ENCODE peak calls at places on chromosomes 11 and 22, in seven cellular contexts. T, K, A, F, U, Z and G are unnamed samples.

GRCh38 chr22:26740253-26740652 is 82.9 kb downstream of the MIAT start:
- DNase-seq in A (no peak), F (no peak), T (no peak), K (no peak), Z (no peak), U (no peak), G (no peak)

GRCh38 chr22:45318558-45319318 is 9.0 kb downstream of the FAM118A start:
- DNase-seq in U (no peak), K (peak; percentile 69), F (no peak), A (no peak), Z (no peak), T (peak; percentile 70), G (no peak)

GRCh38 chr11:76670475-76671235 is at the start of gene LRRC32:
- DNase-seq in F (peak; percentile 75), U (peak; percentile 74), Z (no peak), K (peak; percentile 11), T (no peak), A (no peak), G (no peak)

GRCh38 chr11:27274854-27275395 is 88.1 kb downstream of the CCDC34 start:
- DNase-seq in T (no peak), Z (no peak), F (no peak), A (no peak), U (no peak), K (no peak), G (no peak)

GRCh38 chr11:18490319-18490718 is 34.7 kb downstream of the LDHAL6A start:
- DNase-seq in A (no peak), Z (no peak), T (peak; percentile 2), F (no peak), U (no peak), K (peak; percentile 13), G (peak; percentile 14)

GRCh38 chr11:64583296-64584262 is 7.4 kb upstream of the SLC22A12 start:
- DNase-seq in F (no peak), K (peak; percentile 15), T (no peak), A (no peak), Z (no peak), U (no peak), G (no peak)

GRCh38 chr22:36151006-36151595 is 9.5 kb downstream of the APOL3 start:
- DNase-seq in F (no peak), T (no peak), Z (no peak), U (no peak), K (no peak), A (no peak), G (no peak)

GRCh38 chr11:96390403-96390830 is 604 bp downstream of the JRKL start:
- DNase-seq in U (no peak), Z (no peak), T (peak; percentile 30), K (peak; percentile 39), F (no peak), A (no peak), G (no peak)

GRCh38 chr11:107592256-107592655 is 1.3 kb downstream of the ELMOD1 start:
- DNase-seq in T (no peak), U (no peak), Z (no peak), K (no peak), A (no peak), F (no peak), G (no peak)

GRCh38 chr11:58125469-58125868 is at the start of gene OR9I1:
- DNase-seq in U (no peak), K (no peak), F (no peak), A (no peak), Z (no peak), T (peak; percentile 4), G (no peak)

GRCh38 chr11:45323598-45324249 is 37.6 kb upstream of the SYT13 start:
- DNase-seq in T (no peak), K (no peak), F (no peak), A (no peak), U (no peak), Z (no peak), G (no peak)

GRCh38 chr11:99197477-99197876 is 176.7 kb downstream of the CNTN5 start:
- DNase-seq in U (no peak), K (no peak), Z (no peak), A (no peak), F (no peak), T (no peak), G (no peak)

GRCh38 chr11:12216542-12217422 is 106.4 kb downstream of the MICAL2 start:
- DNase-seq in A (no peak), U (no peak), F (no peak), Z (no peak), K (peak; percentile 81), T (peak; percentile 36), G (no peak)

GRCh38 chr11:86802601-86803051 is 2.3 kb downstream of the PRSS23 start:
- DNase-seq in F (no peak), A (no peak), T (peak; percentile 57), U (no peak), Z (peak; percentile 53), K (peak; percentile 64), G (peak; percentile 78)

GRCh38 chr11:78419327-78419726 is 1.7 kb upstream of the GAB2 start:
- DNase-seq in Z (no peak), T (peak; percentile 99), U (peak; percentile 59), A (peak; percentile 31), F (peak; percentile 68), K (peak; percentile 98), G (peak; percentile 82)

GRCh38 chr11:96084610-96085348 is 160.9 kb upstream of the MTMR2 start:
- DNase-seq in K (peak; percentile 39), F (no peak), A (no peak), T (peak; percentile 78), U (no peak), Z (no peak), G (no peak)

GRCh38 chr22:27284314-27284713 is 517.2 kb downstream of the MN1 start:
- DNase-seq in K (no peak), U (no peak), T (no peak), A (no peak), Z (no peak), F (no peak), G (no peak)

GRCh38 chr22:31753005-31753633 is 700 bp upstream of the DEPDC5 start:
- DNase-seq in A (no peak), K (no peak), F (peak; percentile 62), U (peak; percentile 39), Z (no peak), T (no peak), G (no peak)

GRCh38 chr22:40410272-40410671 is 39.9 kb downstream of the SGSM3 start:
- DNase-seq in T (no peak), Z (no peak), F (peak; percentile 27), U (no peak), A (peak; percentile 6), K (peak; percentile 21), G (peak; percentile 51)

GRCh38 chr11:34626393-34626792 is 5.5 kb downstream of the EHF start:
- DNase-seq in U (no peak), Z (no peak), A (no peak), K (no peak), T (peak; percentile 6), F (no peak), G (peak; percentile 73)

GRCh38 chr22:40345801-40346177 is 511 bp upstream of the ADSL start:
- DNase-seq in T (no peak), U (no peak), A (no peak), K (peak; percentile 49), Z (no peak), F (peak; percentile 39), G (no peak)

GRCh38 chr22:22745225-22746060 is 101.0 kb downstream of the GGTLC2 start:
- DNase-seq in A (no peak), U (no peak), K (no peak), F (no peak), Z (no peak), T (peak; percentile 19), G (no peak)

GRCh38 chr11:1401656-1402221 is 12.0 kb downstream of the BRSK2 start:
- DNase-seq in A (no peak), K (peak; percentile 43), T (peak; percentile 48), F (peak; percentile 82), Z (no peak), U (peak; percentile 70), G (no peak)

GRCh38 chr11:34454308-34455032 is 15.7 kb downstream of the CAT start:
- DNase-seq in T (no peak), F (no peak), K (no peak), Z (no peak), U (no peak), A (no peak), G (no peak)

GRCh38 chr11:8719260-8720190 is 36.9 kb downstream of the RPL27A start:
- DNase-seq in F (no peak), K (peak; percentile 98), Z (peak; percentile 76), A (peak; percentile 33), T (peak; percentile 96), U (peak; percentile 70), G (peak; percentile 85)

DNA sequence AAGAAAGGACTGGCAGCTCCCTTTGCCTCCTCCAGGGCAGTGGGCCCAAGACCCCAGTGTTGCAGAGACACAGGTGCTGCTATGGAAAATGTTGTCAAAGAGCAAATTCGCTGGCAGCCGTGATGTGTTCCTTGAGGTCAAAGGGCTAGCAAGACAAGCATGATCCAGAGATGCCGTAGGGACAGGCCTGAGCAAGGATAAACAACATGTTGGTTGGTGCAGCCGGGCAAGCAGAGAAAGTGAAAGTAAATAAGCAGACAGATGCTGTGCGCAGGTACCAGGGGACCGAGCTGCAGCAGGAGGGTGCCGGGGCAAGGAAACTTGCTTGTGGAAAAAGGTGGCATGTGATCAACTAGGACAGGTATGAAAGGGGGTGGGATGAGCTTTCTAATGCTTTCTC is 125.5 kb upstream of the NECTIN1 start:
- DNase-seq in K (no peak), F (no peak), U (no peak), Z (no peak), T (no peak), A (no peak), G (no peak)
- H3K4me1 ChIP-seq in K (no peaks in the 10 kb centered on the region), F (no peaks in the 10 kb centered on the region), U (no peaks in the 10 kb centered on the region), Z (no peaks in the 10 kb centered on the region), T (no peaks in the 10 kb centered on the region), A (no peaks in the 10 kb centered on the region), G (peaks cover 8% of the 10 kb centered on the region)

GRCh38 chr22:46815559-46815895 is 53.1 kb downstream of the TBC1D22A start:
- DNase-seq in Z (no peak), A (no peak), U (no peak), K (no peak), T (no peak), F (no peak), G (no peak)
- H3K27ac ChIP-seq in Z (no peak overlapping the region), A (peak overlapping the region; percentile 43), U (no peak overlapping the region), K (no peak overlapping the region), T (no peak overlapping the region), F (no peak overlapping the region), G (no peak overlapping the region)

GRCh38 chr11:5237384-5237783 is 3.1 kb upstream of the HBD start:
- DNase-seq in F (no peak), Z (no peak), K (no peak), A (no peak), U (no peak), T (no peak), G (no peak)
- TF ChIP-seq CTCF in F (no peak), Z (no peak), K (no peak), A (no peak), U (no peak), T (no peak), G (no peak)

DNA sequence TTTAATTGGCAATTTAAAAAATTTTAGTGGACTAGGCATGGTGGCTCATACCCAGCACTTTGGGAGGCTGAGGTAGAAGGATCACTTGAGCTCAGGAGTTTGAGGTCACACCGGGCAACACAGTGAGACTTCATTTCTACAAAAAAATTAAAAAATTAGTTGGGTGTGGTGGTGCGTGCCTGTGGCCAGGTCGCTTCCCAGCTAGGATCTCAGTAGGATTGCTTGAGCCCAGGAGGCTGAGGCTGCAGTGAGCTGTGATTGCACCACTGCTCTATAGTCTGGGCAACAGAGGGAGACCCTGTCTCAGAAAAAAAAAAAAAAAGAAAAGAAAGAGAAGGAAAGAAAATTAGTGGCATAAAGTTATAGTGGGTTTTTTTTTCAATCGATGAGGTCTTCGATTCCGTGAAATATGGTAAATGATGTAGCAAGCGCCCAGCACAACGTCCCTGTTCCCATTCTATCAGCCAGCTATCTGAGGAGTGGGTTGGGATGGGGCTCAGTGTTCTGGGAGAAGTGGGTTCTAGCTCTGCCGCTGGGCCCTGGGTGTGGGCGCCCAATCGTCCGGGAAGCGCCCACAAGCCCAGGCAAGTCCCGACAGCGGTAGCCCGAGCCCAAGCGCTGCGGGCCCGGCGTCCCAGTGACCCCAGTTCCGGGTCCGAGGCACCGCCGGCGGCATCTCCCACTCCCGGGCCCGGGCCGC is 1.4 kb downstream of the FOSL1 start:
- DNase-seq in K (no peak), F (no peak), U (no peak), Z (no peak), A (no peak), T (no peak), G (no peak)
- H3K4me1 ChIP-seq in K (peaks cover 40% of the 10 kb centered on the region), F (peaks cover 2% of the 10 kb centered on the region), U (peaks cover under 1% of the 10 kb centered on the region), Z (peaks cover 80% of the 10 kb centered on the region), A (peaks cover 7% of the 10 kb centered on the region), T (peaks cover 41% of the 10 kb centered on the region), G (peaks cover 39% of the 10 kb centered on the region)